ENCODE peak calls at places on chromosomes 12 and 14, in nine cellular contexts. O, Q, E, T, L, S, V, I and C are unnamed samples.

GRCh38 chr14:69337984-69338383 is 60.1 kb downstream of the ERH start:
- DNase-seq in O (no peak), Q (no peak), E (no peak), T (no peak), L (no peak), S (no peak), V (no peak), I (no peak), C (no peak)

GRCh38 chr12:19757317-19757877 is 318.1 kb downstream of the AEBP2 start:
- DNase-seq in O (no peak), Q (no peak), E (peak; percentile 18), T (peak; percentile 19), L (no peak), S (peak; percentile 45), V (no peak), I (no peak), C (no peak)

GRCh38 chr12:46562625-46563228 is 190.2 kb upstream of the SLC38A2 start:
- DNase-seq in O (no peak), Q (no peak), E (no peak), T (no peak), L (no peak), S (peak; percentile 25), V (no peak), I (peak; percentile 92), C (no peak)

GRCh38 chr14:61140872-61141271 is 140.3 kb downstream of the TMEM30B start:
- DNase-seq in O (no peak), Q (no peak), E (no peak), T (peak; percentile 29), L (no peak), S (no peak), V (no peak), I (peak; percentile 49), C (no peak)

GRCh38 chr12:113889806-113890581 is 76.1 kb downstream of the RBM19 start:
- DNase-seq in O (no peak), Q (no peak), E (no peak), T (no peak), L (no peak), S (no peak), V (no peak), I (no peak), C (no peak)

GRCh38 chr14:89425931-89426330 is 8.9 kb upstream of the FOXN3 start:
- DNase-seq in O (no peak), Q (no peak), E (no peak), T (peak; percentile 48), L (no peak), S (peak; percentile 73), V (no peak), I (peak; percentile 96), C (no peak)

GRCh38 chr14:84323963-84324362 is 1206.0 kb upstream of the FLRT2 start:
- DNase-seq in O (no peak), Q (no peak), E (no peak), T (no peak), L (no peak), S (no peak), V (no peak), I (no peak), C (no peak)

GRCh38 chr12:52454411-52455201 is 2.7 kb upstream of the KRT6B start:
- DNase-seq in O (no peak), Q (no peak), E (no peak), T (peak; percentile 28), L (no peak), S (no peak), V (no peak), I (no peak), C (no peak)

GRCh38 chr12:90839340-90839739 is 115.6 kb downstream of the CCER1 start:
- DNase-seq in O (no peak), Q (no peak), E (no peak), T (no peak), L (no peak), S (no peak), V (no peak), I (no peak), C (no peak)

GRCh38 chr14:33342299-33342974 is 403.8 kb downstream of the NPAS3 start:
- DNase-seq in O (no peak), Q (no peak), E (no peak), T (no peak), L (no peak), S (peak; percentile 37), V (no peak), I (no peak), C (no peak)

GRCh38 chr12:121861549-121862254 is 3.0 kb upstream of the HPD start:
- DNase-seq in O (no peak), Q (no peak), E (no peak), T (no peak), L (no peak), S (peak; percentile 36), V (no peak), I (no peak), C (no peak)

GRCh38 chr14:41830679-41831078 is 224.0 kb downstream of the LRFN5 start:
- DNase-seq in O (no peak), Q (no peak), E (no peak), T (no peak), L (no peak), S (peak; percentile 19), V (no peak), I (no peak), C (no peak)

GRCh38 chr12:110683888-110684287 is 5.0 kb downstream of the HVCN1 start:
- DNase-seq in O (no peak), Q (no peak), E (no peak), T (no peak), L (no peak), S (no peak), V (no peak), I (no peak), C (no peak)

GRCh38 chr14:70660967-70661871 is 19.5 kb downstream of the TTC9 start:
- DNase-seq in O (peak; percentile 15), Q (no peak), E (no peak), T (no peak), L (no peak), S (no peak), V (no peak), I (no peak), C (no peak)

GRCh38 chr12:116532428-116532827 is 26.8 kb upstream of the MAP1LC3B2 start:
- DNase-seq in O (no peak), Q (no peak), E (no peak), T (no peak), L (no peak), S (no peak), V (no peak), I (no peak), C (no peak)

GRCh38 chr12:111448831-111449790 is 43.4 kb downstream of the SH2B3 start:
- DNase-seq in O (no peak), Q (no peak), E (no peak), T (no peak), L (no peak), S (no peak), V (no peak), I (no peak), C (no peak)

GRCh38 chr12:12870454-12870853 is 20.9 kb upstream of the GPRC5A start:
- DNase-seq in O (no peak), Q (no peak), E (no peak), T (peak; percentile 95), L (no peak), S (peak; percentile 64), V (no peak), I (peak; percentile 92), C (no peak)

GRCh38 chr12:32116897-32117296 is 10.2 kb downstream of the BICD1 start:
- DNase-seq in O (no peak), Q (no peak), E (no peak), T (no peak), L (no peak), S (no peak), V (no peak), I (no peak), C (no peak)

GRCh38 chr14:25150401-25150800 is 100.5 kb upstream of the STXBP6 start:
- DNase-seq in O (no peak), Q (no peak), E (no peak), T (no peak), L (no peak), S (no peak), V (no peak), I (no peak), C (no peak)

GRCh38 chr12:120468271-120468845 is 1.2 kb downstream of the SRSF9 start:
- DNase-seq in O (no peak), Q (peak; percentile 81), E (no peak), T (no peak), L (no peak), S (peak; percentile 63), V (no peak), I (no peak), C (no peak)

GRCh38 chr14:62162998-62163589 is 400.9 kb downstream of the SNAPC1 start:
- DNase-seq in O (no peak), Q (no peak), E (peak; percentile 38), T (peak; percentile 23), L (no peak), S (peak; percentile 61), V (no peak), I (peak; percentile 7), C (no peak)